ENCODE peak calls at places on chromosomes 2 and 18, in eight cellular contexts. L is foreskin fibroblast, D is AG10803, J is breast epithelium, K is B cell, U is pancreas, M is BJ, O is cardiac fibroblast. Q is an unnamed sample.
A peak's percentile ranks its signal among the peaks of the same experiment; 100 is the strongest.

GRCh38 chr2:21423854-21424253 is 300.1 kb downstream of the TDRD15 start:
- DNase-seq in L (no peak), D (no peak), J (no peak), K (no peak), U (no peak), M (no peak), O (no peak), Q (no peak)

GRCh38 chr2:71277536-71278103 is 50.7 kb upstream of the PAIP2B start:
- DNase-seq in L (peak; percentile 15), D (peak; percentile 20), J (no peak), K (peak; percentile 41), U (peak; percentile 46), M (no peak), O (peak; percentile 33), Q (peak; percentile 8)

GRCh38 chr2:74597456-74597855 is 42.9 kb downstream of the DOK1 start:
- DNase-seq in L (no peak), D (peak; percentile 18), J (no peak), K (no peak), U (no peak), M (no peak), O (no peak), Q (no peak)

GRCh38 chr2:215718426-215718825 is 282.6 kb upstream of the FN1 start:
- DNase-seq in L (no peak), D (no peak), J (no peak), K (no peak), U (no peak), M (no peak), O (no peak), Q (no peak)

GRCh38 chr2:240983361-240983995 is 14.9 kb upstream of the SNED1 start:
- DNase-seq in L (no peak), D (no peak), J (no peak), K (no peak), U (peak; percentile 72), M (no peak), O (peak; percentile 57), Q (peak; percentile 30)

GRCh38 chr2:9554841-9555337 is 741 bp downstream of the ADAM17 start:
- DNase-seq in L (peak; percentile 66), D (peak; percentile 86), J (no peak), K (no peak), U (no peak), M (no peak), O (peak; percentile 89), Q (peak; percentile 90)

GRCh38 chr2:215796160-215796559 is 217.2 kb downstream of the MREG start:
- DNase-seq in L (peak; percentile 70), D (peak; percentile 80), J (no peak), K (no peak), U (no peak), M (no peak), O (peak; percentile 75), Q (peak; percentile 52)

GRCh38 chr2:39511219-39511785 is 74.2 kb upstream of the MAP4K3 start:
- DNase-seq in L (no peak), D (no peak), J (no peak), K (no peak), U (peak; percentile 55), M (no peak), O (no peak), Q (no peak)

GRCh38 chr2:144237845-144238637 is 281.9 kb downstream of the ZEB2 start:
- DNase-seq in L (no peak), D (peak; percentile 9), J (no peak), K (no peak), U (no peak), M (no peak), O (no peak), Q (no peak)

GRCh38 chr2:12918841-12919445 is 202.2 kb downstream of the TRIB2 start:
- DNase-seq in L (peak; percentile 80), D (peak; percentile 99), J (no peak), K (no peak), U (no peak), M (peak; percentile 97), O (peak; percentile 85), Q (peak; percentile 83)

GRCh38 chr2:170842785-170843184 is 26.1 kb downstream of the GAD1 start:
- DNase-seq in L (peak; percentile 47), D (peak; percentile 83), J (no peak), K (no peak), U (no peak), M (peak; percentile 9), O (peak; percentile 41), Q (no peak)

GRCh38 chr2:18752667-18753422 is 163.5 kb upstream of the NT5C1B start:
- DNase-seq in L (no peak), D (no peak), J (no peak), K (no peak), U (no peak), M (no peak), O (peak; percentile 48), Q (no peak)

GRCh38 chr2:163799807-163800206 is 64.0 kb upstream of the FIGN start:
- DNase-seq in L (no peak), D (no peak), J (no peak), K (no peak), U (no peak), M (no peak), O (no peak), Q (no peak)

GRCh38 chr2:36326286-36326685 is 29.3 kb upstream of the CRIM1 start:
- DNase-seq in L (no peak), D (no peak), J (no peak), K (no peak), U (no peak), M (no peak), O (no peak), Q (no peak)

GRCh38 chr2:36318547-36318946 is 37.0 kb upstream of the CRIM1 start:
- DNase-seq in L (no peak), D (peak; percentile 21), J (no peak), K (no peak), U (no peak), M (no peak), O (peak; percentile 24), Q (no peak)

DNA sequence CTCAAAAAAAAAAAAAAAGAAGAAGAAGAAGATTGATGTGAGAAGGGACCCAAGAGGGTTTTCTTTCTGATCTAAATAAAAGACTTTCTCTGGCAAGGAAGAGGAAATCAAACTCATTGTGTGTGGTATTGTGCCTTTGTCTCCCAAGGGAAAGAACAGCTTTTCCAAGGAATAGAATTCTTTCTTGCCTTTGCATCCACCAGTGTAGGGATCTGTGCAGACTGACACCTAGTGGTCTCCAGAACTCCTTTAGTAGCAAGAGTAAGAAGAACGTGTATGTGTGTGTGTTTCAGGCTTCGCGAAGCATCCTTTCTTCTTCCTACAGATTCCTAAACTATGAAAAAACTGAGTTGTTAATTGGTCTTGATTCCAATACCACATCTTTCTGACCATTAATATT is 33.5 kb upstream of the CRIM1 start:
- DNase-seq in L (no peak), D (peak; percentile 64), J (no peak), K (no peak), U (no peak), M (no peak), O (peak; percentile 71), Q (peak; percentile 51)
- TF ChIP-seq CTCF in L (peak; percentile 76), D (peak; percentile 72), J (peak; percentile 25), K (no peak), U (no peak), M (peak; percentile 68), O (peak; percentile 72), Q (peak; percentile 63)

DNA sequence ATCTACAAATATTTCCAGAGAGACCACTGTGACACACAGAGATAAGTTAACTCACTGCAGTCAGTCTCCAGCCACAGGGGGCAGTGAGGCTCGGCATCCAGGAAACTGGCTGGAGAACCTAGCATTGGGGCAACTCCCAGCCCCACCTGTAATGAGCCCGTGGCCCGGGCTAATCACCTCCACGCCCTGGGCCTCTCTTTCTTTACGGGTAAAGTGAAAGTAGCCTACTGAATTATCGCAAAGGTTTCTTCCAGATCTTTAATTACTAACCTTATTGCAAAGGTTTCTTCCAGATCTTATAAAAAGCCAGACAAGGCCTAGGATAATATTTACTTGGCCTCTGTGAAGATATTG is 45.6 kb upstream of the ACAA2 start:
- DNase-seq in L (no peak), D (no peak), J (no peak), K (no peak), U (no peak), M (no peak), O (no peak), Q (no peak)
- TF ChIP-seq CTCF in L (no peak), D (no peak), J (no peak), K (no peak), U (no peak), M (no peak), O (no peak), Q (no peak)

GRCh38 chr18:75276813-75277628 is 66.4 kb downstream of the TSHZ1 start:
- DNase-seq in L (peak; percentile 94), D (peak; percentile 76), J (no peak), K (no peak), U (no peak), M (peak; percentile 76), O (no peak), Q (peak; percentile 41)

GRCh38 chr18:75275226-75275625 is 64.6 kb downstream of the TSHZ1 start:
- DNase-seq in L (no peak), D (no peak), J (no peak), K (no peak), U (no peak), M (no peak), O (no peak), Q (no peak)

GRCh38 chr18:75277629-75277966 is 67.0 kb downstream of the TSHZ1 start:
- DNase-seq in L (no peak), D (no peak), J (no peak), K (no peak), U (no peak), M (no peak), O (no peak), Q (no peak)

GRCh38 chr18:75269696-75270095 is 59.1 kb downstream of the TSHZ1 start:
- DNase-seq in L (no peak), D (no peak), J (no peak), K (no peak), U (no peak), M (no peak), O (no peak), Q (no peak)

GRCh38 chr18:75273817-75274216 is 63.2 kb downstream of the TSHZ1 start:
- DNase-seq in L (no peak), D (no peak), J (no peak), K (no peak), U (no peak), M (no peak), O (no peak), Q (no peak)
- TF ChIP-seq CTCF in L (no peak), D (no peak), J (no peak), K (no peak), U (no peak), M (no peak), O (no peak), Q (no peak)

GRCh38 chr2:237026981-237027711 is 58.5 kb upstream of the COPS8 start:
- DNase-seq in L (peak; percentile 62), D (peak; percentile 78), J (peak; percentile 74), K (no peak), U (peak; percentile 86), M (no peak), O (peak; percentile 71), Q (peak; percentile 65)

GRCh38 chr2:237025090-237025865 is 60.4 kb upstream of the COPS8 start:
- DNase-seq in L (peak; percentile 94), D (peak; percentile 85), J (no peak), K (no peak), U (no peak), M (peak; percentile 67), O (peak; percentile 84), Q (peak; percentile 55)

GRCh38 chr2:237024255-237024654 is 61.4 kb upstream of the COPS8 start:
- DNase-seq in L (no peak), D (no peak), J (no peak), K (no peak), U (no peak), M (no peak), O (no peak), Q (no peak)

GRCh38 chr2:237030382-237030781 is 55.3 kb upstream of the COPS8 start:
- DNase-seq in L (no peak), D (no peak), J (no peak), K (no peak), U (peak; percentile 56), M (no peak), O (no peak), Q (no peak)

GRCh38 chr2:237027712-237028029 is 58.0 kb upstream of the COPS8 start:
- DNase-seq in L (no peak), D (no peak), J (no peak), K (no peak), U (no peak), M (no peak), O (no peak), Q (no peak)
- TF ChIP-seq CTCF in L (no peak), D (no peak), J (no peak), K (no peak), U (no peak), M (no peak), O (no peak), Q (no peak)